ENCODE peak calls at places on chromosomes 12 and 14, in six cellular contexts. One of them, this sample, is unnamed.

GRCh38 chr12:55935742-55936151 is 4.8 kb downstream of the DGKA start:
- DNase-seq in CD8-positive, alpha-beta T cell: peak; percentile 22
- DNase-seq in ovary: peak; percentile 53
- DNase-seq in astrocyte of the cerebellum: no peak
- DNase-seq in upper lobe of left lung: peak; percentile 82
- DNase-seq in heart right ventricle: peak; percentile 50
- DNase-seq in this sample: no peak

GRCh38 chr12:56522486-56523193 is 1.0 kb downstream of the RBMS2 start:
- DNase-seq in ovary: no peak
- DNase-seq in upper lobe of left lung: no peak
- DNase-seq in CD8-positive, alpha-beta T cell: no peak
- DNase-seq in astrocyte of the cerebellum: no peak
- DNase-seq in heart right ventricle: no peak
- DNase-seq in this sample: no peak

GRCh38 chr14:80946187-80946586 is 4.6 kb upstream of the CEP128 start:
- DNase-seq in CD8-positive, alpha-beta T cell: no peak
- DNase-seq in ovary: no peak
- DNase-seq in astrocyte of the cerebellum: no peak
- DNase-seq in upper lobe of left lung: no peak
- DNase-seq in heart right ventricle: no peak
- DNase-seq in this sample: no peak

GRCh38 chr12:180445-180844 is 33.5 kb downstream of the SLC6A12 start:
- DNase-seq in astrocyte of the cerebellum: no peak
- DNase-seq in CD8-positive, alpha-beta T cell: no peak
- DNase-seq in upper lobe of left lung: no peak
- DNase-seq in heart right ventricle: no peak
- DNase-seq in ovary: no peak
- DNase-seq in this sample: no peak

GRCh38 chr12:45587877-45588530 is 141.5 kb upstream of the ARID2 start:
- DNase-seq in CD8-positive, alpha-beta T cell: no peak
- DNase-seq in astrocyte of the cerebellum: no peak
- DNase-seq in upper lobe of left lung: no peak
- DNase-seq in heart right ventricle: no peak
- DNase-seq in ovary: no peak
- DNase-seq in this sample: no peak

GRCh38 chr12:26754148-26754547 is 78.8 kb downstream of the ITPR2 start:
- DNase-seq in upper lobe of left lung: no peak
- DNase-seq in ovary: no peak
- DNase-seq in CD8-positive, alpha-beta T cell: no peak
- DNase-seq in heart right ventricle: no peak
- DNase-seq in astrocyte of the cerebellum: no peak
- DNase-seq in this sample: no peak

GRCh38 chr12:62698701-62699101 is 232.1 kb downstream of the MON2 start:
- DNase-seq in astrocyte of the cerebellum: no peak
- DNase-seq in upper lobe of left lung: no peak
- DNase-seq in heart right ventricle: no peak
- DNase-seq in ovary: no peak
- DNase-seq in CD8-positive, alpha-beta T cell: no peak
- DNase-seq in this sample: no peak

GRCh38 chr14:64232095-64232830 is 61.9 kb downstream of the ESR2 start:
- DNase-seq in heart right ventricle: no peak
- DNase-seq in CD8-positive, alpha-beta T cell: no peak
- DNase-seq in ovary: no peak
- DNase-seq in upper lobe of left lung: no peak
- DNase-seq in astrocyte of the cerebellum: peak; percentile 88
- DNase-seq in this sample: no peak

GRCh38 chr14:83071888-83072501 is 1538.3 kb upstream of the SEL1L start:
- DNase-seq in heart right ventricle: no peak
- DNase-seq in ovary: no peak
- DNase-seq in astrocyte of the cerebellum: no peak
- DNase-seq in CD8-positive, alpha-beta T cell: no peak
- DNase-seq in upper lobe of left lung: no peak
- DNase-seq in this sample: no peak

GRCh38 chr12:13347241-13348043 is 150.9 kb downstream of the EMP1 start:
- DNase-seq in astrocyte of the cerebellum: peak; percentile 5
- DNase-seq in ovary: no peak
- DNase-seq in heart right ventricle: no peak
- DNase-seq in upper lobe of left lung: no peak
- DNase-seq in CD8-positive, alpha-beta T cell: no peak
- DNase-seq in this sample: no peak

GRCh38 chr14:23787436-23787835 is 151.3 kb downstream of the DHRS2 start:
- DNase-seq in heart right ventricle: no peak
- DNase-seq in CD8-positive, alpha-beta T cell: no peak
- DNase-seq in ovary: no peak
- DNase-seq in upper lobe of left lung: no peak
- DNase-seq in astrocyte of the cerebellum: no peak
- DNase-seq in this sample: no peak

GRCh38 chr14:23402296-23403138 is 5.6 kb downstream of the MYH6 start:
- DNase-seq in CD8-positive, alpha-beta T cell: no peak
- DNase-seq in heart right ventricle: no peak
- DNase-seq in astrocyte of the cerebellum: no peak
- DNase-seq in ovary: no peak
- DNase-seq in upper lobe of left lung: no peak
- DNase-seq in this sample: no peak

GRCh38 chr12:132067182-132067581 is 76.9 kb downstream of the DDX51 start:
- DNase-seq in heart right ventricle: no peak
- DNase-seq in CD8-positive, alpha-beta T cell: no peak
- DNase-seq in upper lobe of left lung: no peak
- DNase-seq in astrocyte of the cerebellum: no peak
- DNase-seq in ovary: no peak
- DNase-seq in this sample: no peak

GRCh38 chr14:22849212-22849819 is 12.9 kb downstream of the MMP14 start:
- DNase-seq in ovary: peak; percentile 84
- DNase-seq in upper lobe of left lung: peak; percentile 89
- DNase-seq in heart right ventricle: peak; percentile 68
- DNase-seq in CD8-positive, alpha-beta T cell: no peak
- DNase-seq in astrocyte of the cerebellum: no peak
- DNase-seq in this sample: no peak

GRCh38 chr14:77980475-77981321 is 180.8 kb downstream of the ADCK1 start:
- DNase-seq in heart right ventricle: peak; percentile 17
- DNase-seq in upper lobe of left lung: peak; percentile 88
- DNase-seq in CD8-positive, alpha-beta T cell: no peak
- DNase-seq in astrocyte of the cerebellum: no peak
- DNase-seq in ovary: no peak
- DNase-seq in this sample: peak; percentile 57

GRCh38 chr14:61609143-61609851 is 86.0 kb upstream of the HIF1A start:
- DNase-seq in upper lobe of left lung: peak; percentile 18
- DNase-seq in CD8-positive, alpha-beta T cell: no peak
- DNase-seq in astrocyte of the cerebellum: no peak
- DNase-seq in ovary: no peak
- DNase-seq in heart right ventricle: no peak
- DNase-seq in this sample: no peak

GRCh38 chr12:12837025-12837872 is 24.1 kb downstream of the DDX47 start:
- DNase-seq in heart right ventricle: no peak
- DNase-seq in ovary: peak; percentile 62
- DNase-seq in upper lobe of left lung: no peak
- DNase-seq in CD8-positive, alpha-beta T cell: peak; percentile 22
- DNase-seq in astrocyte of the cerebellum: peak; percentile 68
- DNase-seq in this sample: peak; percentile 30

GRCh38 chr12:27109339-27110023 is 27.1 kb upstream of the C12orf71 start:
- DNase-seq in CD8-positive, alpha-beta T cell: no peak
- DNase-seq in astrocyte of the cerebellum: no peak
- DNase-seq in ovary: no peak
- DNase-seq in heart right ventricle: no peak
- DNase-seq in upper lobe of left lung: no peak
- DNase-seq in this sample: no peak

GRCh38 chr12:114911196-114911595 is 227.2 kb upstream of the TBX3 start:
- DNase-seq in astrocyte of the cerebellum: no peak
- DNase-seq in ovary: no peak
- DNase-seq in CD8-positive, alpha-beta T cell: no peak
- DNase-seq in upper lobe of left lung: no peak
- DNase-seq in heart right ventricle: no peak
- DNase-seq in this sample: no peak

GRCh38 chr12:22880810-22881209 is 255.8 kb downstream of the ETNK1 start:
- DNase-seq in ovary: no peak
- DNase-seq in astrocyte of the cerebellum: no peak
- DNase-seq in upper lobe of left lung: peak; percentile 20
- DNase-seq in heart right ventricle: no peak
- DNase-seq in CD8-positive, alpha-beta T cell: no peak
- DNase-seq in this sample: no peak

DNA sequence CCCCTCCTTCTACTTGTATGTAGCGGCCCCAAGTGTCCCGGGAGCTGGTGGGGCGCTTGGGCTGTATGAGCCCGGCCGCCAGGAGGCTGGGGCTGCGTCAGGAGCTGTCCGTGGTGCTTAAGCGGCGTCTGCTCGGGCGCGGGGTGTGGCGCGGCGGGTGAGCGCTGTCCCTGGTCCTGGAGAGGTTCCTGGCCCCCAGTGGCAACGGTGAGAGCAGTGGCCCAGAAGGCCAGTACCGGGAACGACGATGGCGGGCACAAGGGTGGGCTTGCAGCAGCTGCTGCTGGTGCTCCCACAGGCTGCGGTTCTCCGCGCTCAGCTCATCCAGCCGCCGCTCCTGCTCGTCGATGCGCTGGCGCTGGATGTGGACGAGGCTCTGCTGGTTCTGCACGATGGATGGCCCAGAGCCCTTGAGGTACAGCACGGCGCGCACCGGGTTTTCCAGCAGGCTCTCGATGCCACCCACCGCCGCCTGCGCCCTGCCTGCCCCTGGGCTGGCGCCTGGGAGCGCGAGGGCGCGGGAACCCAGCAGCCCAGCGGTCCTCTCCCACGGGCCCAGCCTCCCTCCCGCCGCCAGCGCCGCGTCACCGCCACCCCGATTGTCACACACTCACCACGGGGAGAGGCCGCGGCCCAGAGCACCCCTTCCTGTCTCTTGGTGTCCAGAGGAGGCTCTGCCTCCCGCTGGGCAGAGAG is 41.9 kb upstream of the FKBP4 start:
- DNase-seq in heart right ventricle: peak; percentile 84
- DNase-seq in upper lobe of left lung: peak; percentile 95
- DNase-seq in CD8-positive, alpha-beta T cell: peak; percentile 87
- DNase-seq in ovary: peak; percentile 88
- DNase-seq in astrocyte of the cerebellum: peak; percentile 24
- DNase-seq in this sample: peak; percentile 98
- TF ChIP-seq CTCF in heart right ventricle: no peak
- TF ChIP-seq CTCF in upper lobe of left lung: no peak
- TF ChIP-seq CTCF in CD8-positive, alpha-beta T cell: no peak
- TF ChIP-seq CTCF in ovary: no peak
- TF ChIP-seq CTCF in astrocyte of the cerebellum: no peak
- TF ChIP-seq CTCF in this sample: peak; percentile 15

GRCh38 chr14:94051779-94052178 is 25.6 kb downstream of the OTUB2 start:
- DNase-seq in astrocyte of the cerebellum: no peak
- DNase-seq in ovary: no peak
- DNase-seq in heart right ventricle: no peak
- DNase-seq in CD8-positive, alpha-beta T cell: no peak
- DNase-seq in upper lobe of left lung: no peak
- DNase-seq in this sample: no peak

GRCh38 chr14:94050231-94050880 is 24.2 kb downstream of the OTUB2 start:
- DNase-seq in upper lobe of left lung: no peak
- DNase-seq in CD8-positive, alpha-beta T cell: no peak
- DNase-seq in astrocyte of the cerebellum: no peak
- DNase-seq in ovary: no peak
- DNase-seq in heart right ventricle: peak; percentile 73
- DNase-seq in this sample: no peak

GRCh38 chr14:94052662-94053061 is 26.5 kb downstream of the OTUB2 start:
- DNase-seq in CD8-positive, alpha-beta T cell: no peak
- DNase-seq in heart right ventricle: no peak
- DNase-seq in ovary: no peak
- DNase-seq in upper lobe of left lung: no peak
- DNase-seq in astrocyte of the cerebellum: no peak
- DNase-seq in this sample: no peak

GRCh38 chr14:94049625-94050023 is 23.5 kb downstream of the OTUB2 start:
- DNase-seq in astrocyte of the cerebellum: no peak
- DNase-seq in CD8-positive, alpha-beta T cell: no peak
- DNase-seq in ovary: no peak
- DNase-seq in upper lobe of left lung: no peak
- DNase-seq in heart right ventricle: no peak
- DNase-seq in this sample: no peak

GRCh38 chr14:94051115-94051514 is 25.0 kb downstream of the OTUB2 start:
- DNase-seq in ovary: peak; percentile 81
- DNase-seq in upper lobe of left lung: no peak
- DNase-seq in CD8-positive, alpha-beta T cell: no peak
- DNase-seq in astrocyte of the cerebellum: peak; percentile 64
- DNase-seq in heart right ventricle: no peak
- DNase-seq in this sample: no peak
- TF ChIP-seq CTCF in ovary: peak; percentile 15
- TF ChIP-seq CTCF in upper lobe of left lung: peak; percentile 7
- TF ChIP-seq CTCF in CD8-positive, alpha-beta T cell: no peak
- TF ChIP-seq CTCF in astrocyte of the cerebellum: peak; percentile 65
- TF ChIP-seq CTCF in heart right ventricle: peak; percentile 57
- TF ChIP-seq CTCF in this sample: peak; percentile 56

DNA sequence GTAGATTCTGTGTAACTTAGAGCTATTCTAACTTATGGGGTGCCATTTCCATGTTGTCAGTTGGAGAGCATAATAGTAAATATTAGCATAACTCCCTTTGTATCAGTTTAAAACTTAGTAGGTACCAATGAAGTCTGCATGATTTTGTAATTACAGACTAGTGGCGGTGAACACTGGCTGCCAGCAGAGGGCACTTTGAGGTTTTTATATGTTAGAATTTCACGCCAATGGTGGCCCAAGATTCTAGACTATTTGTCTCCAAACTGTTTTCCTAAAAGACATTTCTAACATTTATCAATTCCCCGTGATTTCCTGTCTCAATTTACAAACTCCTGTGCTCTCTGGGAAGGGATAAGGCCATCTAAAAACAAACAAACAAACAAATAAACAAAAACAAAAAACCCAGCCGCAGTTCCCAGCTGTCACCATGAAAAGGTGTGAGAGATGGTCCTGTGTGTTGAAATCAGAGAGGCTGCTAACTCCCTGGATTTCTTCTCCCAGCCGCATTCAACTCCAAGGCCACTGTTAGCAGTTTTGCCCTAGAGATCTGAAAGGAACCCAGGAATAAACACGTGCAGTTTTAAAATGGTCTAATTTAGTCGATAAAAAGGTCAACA is 57.6 kb downstream of the BRMS1L start:
- DNase-seq in astrocyte of the cerebellum: no peak
- DNase-seq in upper lobe of left lung: no peak
- DNase-seq in ovary: no peak
- DNase-seq in heart right ventricle: no peak
- DNase-seq in CD8-positive, alpha-beta T cell: peak; percentile 10
- DNase-seq in this sample: no peak
- TF ChIP-seq CTCF in astrocyte of the cerebellum: peak; percentile 72
- TF ChIP-seq CTCF in upper lobe of left lung: peak; percentile 37
- TF ChIP-seq CTCF in ovary: no peak
- TF ChIP-seq CTCF in heart right ventricle: peak; percentile 66
- TF ChIP-seq CTCF in CD8-positive, alpha-beta T cell: peak; percentile 68
- TF ChIP-seq CTCF in this sample: peak; percentile 79

GRCh38 chr14:47039336-47039735 is 387.8 kb upstream of the RPL10L start:
- DNase-seq in heart right ventricle: no peak
- DNase-seq in astrocyte of the cerebellum: no peak
- DNase-seq in ovary: no peak
- DNase-seq in upper lobe of left lung: no peak
- DNase-seq in CD8-positive, alpha-beta T cell: no peak
- DNase-seq in this sample: no peak

GRCh38 chr14:47044841-47045240 is 393.3 kb upstream of the RPL10L start:
- DNase-seq in astrocyte of the cerebellum: no peak
- DNase-seq in CD8-positive, alpha-beta T cell: no peak
- DNase-seq in ovary: no peak
- DNase-seq in upper lobe of left lung: no peak
- DNase-seq in heart right ventricle: no peak
- DNase-seq in this sample: no peak

DNA sequence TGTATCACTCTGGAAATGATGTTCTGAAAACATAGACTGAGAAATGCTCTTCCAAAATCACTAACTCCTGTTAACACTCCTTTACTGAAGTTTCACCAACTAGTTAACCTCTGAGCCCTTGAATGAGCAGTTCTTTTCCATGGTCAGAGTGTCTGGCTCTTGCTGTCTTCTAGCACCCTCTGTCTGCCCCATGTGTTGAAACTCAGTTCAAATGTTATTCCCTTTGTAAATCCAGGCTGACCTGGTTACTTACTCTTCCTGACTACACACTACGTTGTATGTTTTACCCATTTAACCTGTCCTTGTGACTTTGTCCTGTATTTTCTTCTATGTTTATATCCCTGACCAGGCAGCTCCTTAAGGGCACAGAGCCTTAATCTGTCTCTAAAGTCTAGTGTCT is 388.9 kb upstream of the RPL10L start:
- DNase-seq in heart right ventricle: no peak
- DNase-seq in ovary: no peak
- DNase-seq in upper lobe of left lung: no peak
- DNase-seq in astrocyte of the cerebellum: no peak
- DNase-seq in CD8-positive, alpha-beta T cell: no peak
- DNase-seq in this sample: no peak
- TF ChIP-seq CTCF in heart right ventricle: no peak
- TF ChIP-seq CTCF in ovary: no peak
- TF ChIP-seq CTCF in upper lobe of left lung: no peak
- TF ChIP-seq CTCF in astrocyte of the cerebellum: peak; percentile 7
- TF ChIP-seq CTCF in CD8-positive, alpha-beta T cell: no peak
- TF ChIP-seq CTCF in this sample: peak; percentile 56